ENCODE peak calls at places on chromosomes 7 and 10, in seven cellular contexts. Z is hepatocyte, K is COR-L47, M is GM12892, E is prostate gland, W is skeletal muscle cell, S is progenitor cell of endocrine pancreas. J is an unnamed sample.

GRCh38 chr10:78528749-78529204 is 495.1 kb downstream of the RPS24 start:
- DNase-seq in M (no peak), E (peak), W (no peak), Z (no peak), S (peak), K (peak), J (no peak)

GRCh38 chr10:79947083-79947415 is 1.9 kb downstream of the SFTPD start:
- DNase-seq in Z (no peak), W (no peak), M (no peak), K (peak), S (no peak), E (no peak), J (no peak)

GRCh38 chr7:98982686-98983085 is 104.4 kb downstream of the TRRAP start:
- DNase-seq in M (no peak), E (no peak), W (no peak), Z (no peak), K (no peak), S (no peak), J (no peak)

GRCh38 chr10:63976538-63976937 is 455.3 kb downstream of the REEP3 start:
- DNase-seq in M (peak), Z (peak), E (peak), S (peak), W (no peak), K (peak), J (peak)

GRCh38 chr10:97422921-97423420 is 3.0 kb upstream of the PGAM1 start:
- DNase-seq in M (no peak), E (no peak), S (no peak), Z (no peak), K (no peak), W (peak), J (no peak)

GRCh38 chr7:101121996-101122932 is 4.6 kb upstream of the SERPINE1 start:
- DNase-seq in Z (peak), E (no peak), W (peak), K (no peak), M (peak), S (no peak), J (no peak)

GRCh38 chr7:108557191-108557590 is 12.3 kb downstream of the THAP5 start:
- DNase-seq in K (no peak), S (no peak), W (no peak), Z (no peak), E (no peak), M (no peak), J (no peak)

GRCh38 chr7:109246330-109247077 is 676.8 kb downstream of the DNAJB9 start:
- DNase-seq in E (peak), W (no peak), M (no peak), S (no peak), Z (no peak), K (no peak), J (no peak)

J was measured in MM.1S.